ENCODE peak calls at places on chromosomes 2 and 18, in ten cellular contexts. D is effector memory CD4-positive, alpha-beta T cell; L is WTC11; O is mesendoderm; X is left cardiac atrium; V is astrocyte of the spinal cord; I is anterior cingulate cortex; G is GM12891; A is AG04449; B is occipital lobe. R is an unnamed sample.

GRCh38 chr2:84940836-84941412 is 30.0 kb upstream of the KCMF1 start:
- DNase-seq in D (no peak), L (no peak), O (no peak), X (no peak), V (no peak), I (no peak), G (no peak), A (no peak), B (no peak), R (no peak)

GRCh38 chr2:15666776-15667578 is 75.3 kb downstream of the DDX1 start:
- DNase-seq in D (no peak), L (no peak), O (no peak), X (no peak), V (no peak), I (no peak), G (no peak), A (no peak), B (no peak), R (no peak)

GRCh38 chr2:218721488-218721887 is 10.9 kb downstream of the TTLL4 start:
- DNase-seq in D (no peak), L (no peak), O (no peak), X (no peak), V (no peak), I (no peak), G (no peak), A (no peak), B (no peak), R (no peak)

GRCh38 chr2:68766378-68766845 is 31.8 kb downstream of the ARHGAP25 start:
- DNase-seq in D (peak), L (no peak), O (peak), X (peak), V (no peak), I (no peak), G (no peak), A (no peak), B (no peak), R (peak)

GRCh38 chr2:64792995-64793639 is 139.4 kb upstream of the SERTAD2 start:
- DNase-seq in D (no peak), L (no peak), O (no peak), X (no peak), V (peak), I (no peak), G (no peak), A (no peak), B (no peak), R (no peak)

GRCh38 chr2:159933727-159934049 is 128.7 kb downstream of the PLA2R1 start:
- DNase-seq in D (no peak), L (no peak), O (no peak), X (no peak), V (no peak), I (no peak), G (no peak), A (no peak), B (no peak), R (no peak)

GRCh38 chr2:54669677-54670484 is 53.6 kb upstream of the EML6 start:
- DNase-seq in D (no peak), L (no peak), O (no peak), X (no peak), V (no peak), I (no peak), G (no peak), A (peak), B (no peak), R (no peak)

GRCh38 chr18:67104700-67105284 is 411.7 kb downstream of the DSEL start:
- DNase-seq in D (no peak), L (peak), O (peak), X (peak), V (peak), I (peak), G (no peak), A (peak), B (peak), R (no peak)

GRCh38 chr18:69588301-69588700 is 187.6 kb downstream of the DOK6 start:
- DNase-seq in D (no peak), L (no peak), O (peak), X (no peak), V (no peak), I (no peak), G (no peak), A (no peak), B (no peak), R (no peak)

GRCh38 chr2:75556679-75557366 is 3.9 kb downstream of the EVA1A start:
- DNase-seq in D (no peak), L (no peak), O (no peak), X (no peak), V (peak), I (no peak), G (no peak), A (no peak), B (no peak), R (no peak)

GRCh38 chr2:219124379-219125110 is 36.1 kb downstream of the NHEJ1 start:
- DNase-seq in D (no peak), L (no peak), O (peak), X (no peak), V (peak), I (no peak), G (no peak), A (no peak), B (peak), R (no peak)

GRCh38 chr2:189183170-189183569 is 3.6 kb upstream of the COL5A2 start:
- DNase-seq in D (no peak), L (no peak), O (no peak), X (no peak), V (no peak), I (no peak), G (no peak), A (no peak), B (no peak), R (no peak)

GRCh38 chr18:38362286-38362792 is 796.7 kb upstream of the CELF4 start:
- DNase-seq in D (no peak), L (peak), O (no peak), X (no peak), V (no peak), I (no peak), G (no peak), A (no peak), B (no peak), R (no peak)

GRCh38 chr2:45964226-45964841 is 312.9 kb downstream of the PRKCE start:
- DNase-seq in D (no peak), L (no peak), O (no peak), X (peak), V (peak), I (peak), G (no peak), A (peak), B (peak), R (peak)

GRCh38 chr2:66845307-66845706 is 410.4 kb downstream of the MEIS1 start:
- DNase-seq in D (no peak), L (no peak), O (no peak), X (no peak), V (no peak), I (no peak), G (no peak), A (no peak), B (no peak), R (no peak)

GRCh38 chr2:223000872-223001825 is 50.8 kb upstream of the KCNE4 start:
- DNase-seq in D (no peak), L (no peak), O (peak), X (no peak), V (no peak), I (no peak), G (no peak), A (no peak), B (no peak), R (no peak)

GRCh38 chr2:99878951-99879350 is 263.4 kb downstream of the AFF3 start:
- DNase-seq in D (no peak), L (no peak), O (no peak), X (no peak), V (peak), I (no peak), G (no peak), A (peak), B (no peak), R (no peak)

GRCh38 chr18:56469582-56469981 is 168.8 kb downstream of the TXNL1 start:
- DNase-seq in D (no peak), L (no peak), O (no peak), X (no peak), V (no peak), I (no peak), G (no peak), A (no peak), B (no peak), R (no peak)

GRCh38 chr2:228681426-228681825 is 499.9 kb upstream of the SPHKAP start:
- DNase-seq in D (no peak), L (no peak), O (peak), X (no peak), V (peak), I (no peak), G (no peak), A (no peak), B (peak), R (no peak)

GRCh38 chr2:231795525-231796327 is 9.5 kb downstream of the COPS7B start:
- DNase-seq in D (no peak), L (no peak), O (peak), X (no peak), V (peak), I (no peak), G (no peak), A (no peak), B (no peak), R (peak)

GRCh38 chr2:61016392-61017002 is 1.0 kb upstream of the PEX13 start:
- DNase-seq in D (no peak), L (no peak), O (peak), X (no peak), V (no peak), I (no peak), G (no peak), A (no peak), B (no peak), R (no peak)

GRCh38 chr18:26003391-26003790 is 87.0 kb downstream of the SS18 start:
- DNase-seq in D (no peak), L (no peak), O (no peak), X (no peak), V (no peak), I (no peak), G (no peak), A (no peak), B (no peak), R (no peak)

GRCh38 chr2:60948161-60948560 is 66.8 kb downstream of the REL start:
- DNase-seq in D (no peak), L (no peak), O (no peak), X (no peak), V (no peak), I (no peak), G (no peak), A (no peak), B (no peak), R (no peak)

GRCh38 chr2:69143726-69144360 is 130.9 kb downstream of the ANTXR1 start:
- DNase-seq in D (no peak), L (no peak), O (peak), X (no peak), V (no peak), I (no peak), G (no peak), A (no peak), B (no peak), R (no peak)

GRCh38 chr2:66240284-66240683 is 194.6 kb upstream of the MEIS1 start:
- DNase-seq in D (no peak), L (no peak), O (no peak), X (no peak), V (peak), I (no peak), G (no peak), A (no peak), B (no peak), R (peak)

GRCh38 chr18:5584751-5585417 is 41.1 kb upstream of the EPB41L3 start:
- DNase-seq in D (no peak), L (no peak), O (peak), X (no peak), V (peak), I (no peak), G (no peak), A (no peak), B (no peak), R (no peak)

GRCh38 chr2:17638181-17638743 is 97.8 kb downstream of the VSNL1 start:
- DNase-seq in D (no peak), L (no peak), O (no peak), X (no peak), V (no peak), I (no peak), G (no peak), A (no peak), B (peak), R (no peak)

GRCh38 chr18:37484893-37485834 is 80.4 kb downstream of the CELF4 start:
- DNase-seq in D (no peak), L (peak), O (peak), X (peak), V (no peak), I (no peak), G (peak), A (no peak), B (peak), R (no peak)

GRCh38 chr2:241842620-241843211 is 16.0 kb downstream of the PDCD1 start:
- DNase-seq in D (peak), L (no peak), O (no peak), X (peak), V (no peak), I (no peak), G (peak), A (no peak), B (no peak), R (no peak)

GRCh38 chr2:21676676-21677075 is 552.9 kb downstream of the TDRD15 start:
- DNase-seq in D (no peak), L (no peak), O (no peak), X (no peak), V (no peak), I (no peak), G (no peak), A (no peak), B (no peak), R (no peak)